ENCODE peak calls at places on chromosomes 5 and 9, in eight cellular contexts. Z is thoracic aorta, Y is transverse colon, N is tibial artery, B is GM12865, V is cardiac fibroblast, U is esophagus squamous epithelium, F is glutamatergic neuron. G is an unnamed sample.

GRCh38 chr5:36177715-36178556 is 26.0 kb downstream of the SKP2 start:
- DNase-seq in F (no peak), N (no peak), U (no peak), B (peak; percentile 44), Z (no peak), V (peak; percentile 79), Y (no peak), G (no peak)

GRCh38 chr9:92522983-92523970 is 12.5 kb downstream of the ECM2 start:
- DNase-seq in B (no peak), Y (no peak), V (no peak), N (no peak), Z (no peak), U (no peak), F (no peak), G (no peak)

GRCh38 chr5:95725937-95726810 is 5.0 kb upstream of the RHOBTB3 start:
- DNase-seq in Z (no peak), F (no peak), Y (no peak), V (peak; percentile 62), U (no peak), N (no peak), B (peak; percentile 70), G (no peak)

GRCh38 chr5:96687812-96688453 is 25.8 kb downstream of the CAST start:
- DNase-seq in V (peak; percentile 78), U (no peak), Y (no peak), F (no peak), Z (no peak), B (peak; percentile 64), N (no peak), G (no peak)

GRCh38 chr9:137243626-137244485 is 2.8 kb downstream of the TUBB4B start:
- DNase-seq in V (no peak), B (no peak), N (no peak), Y (peak; percentile 52), Z (no peak), U (no peak), F (no peak), G (no peak)

GRCh38 chr5:74685979-74686631 is 1.1 kb downstream of the HEXB start:
- DNase-seq in Y (no peak), V (peak; percentile 43), N (peak; percentile 38), Z (no peak), U (no peak), F (no peak), B (peak; percentile 56), G (peak; percentile 84)

GRCh38 chr9:124216474-124217176 is 41.1 kb upstream of the NEK6 start:
- DNase-seq in U (no peak), V (no peak), N (no peak), F (no peak), Y (peak; percentile 56), B (peak; percentile 88), Z (no peak), G (peak; percentile 72)

GRCh38 chr9:98738741-98739140 is 30.0 kb upstream of the GABBR2 start:
- DNase-seq in Y (no peak), F (no peak), V (no peak), N (no peak), B (no peak), U (no peak), Z (no peak), G (no peak)

GRCh38 chr5:30502277-30502676 is 691.2 kb upstream of the CDH6 start:
- DNase-seq in F (no peak), Z (no peak), Y (no peak), U (no peak), V (peak; percentile 0), N (no peak), B (no peak), G (no peak)

GRCh38 chr5:42250-42649 is 49.7 kb upstream of the PLEKHG4B start:
- DNase-seq in V (no peak), N (no peak), F (peak; percentile 50), U (no peak), Y (no peak), B (no peak), Z (no peak), G (no peak)

GRCh38 chr9:108207611-108208051 is 648.2 kb downstream of the ACTL7B start:
- DNase-seq in Y (no peak), N (no peak), F (no peak), B (no peak), Z (no peak), U (no peak), V (peak; percentile 15), G (no peak)

GRCh38 chr5:997001-997474 is 11.6 kb upstream of the NKD2 start:
- DNase-seq in Z (no peak), U (no peak), F (no peak), V (peak; percentile 53), N (no peak), B (no peak), Y (peak; percentile 25), G (no peak)

GRCh38 chr5:95727764-95728191 is 3.4 kb upstream of the RHOBTB3 start:
- DNase-seq in Y (no peak), U (no peak), Z (no peak), B (peak; percentile 74), N (no peak), V (no peak), F (no peak), G (no peak)

GRCh38 chr5:181221792-181222629 is 1.1 kb upstream of the TRIM41 start:
- DNase-seq in F (peak; percentile 95), Z (peak; percentile 83), V (peak; percentile 94), U (no peak), B (peak; percentile 97), Y (peak; percentile 97), N (peak; percentile 97), G (peak; percentile 85)

GRCh38 chr5:181223729-181224389 is 778 bp downstream of the TRIM41 start:
- DNase-seq in Y (no peak), U (no peak), V (peak; percentile 57), F (peak; percentile 88), B (peak; percentile 72), Z (no peak), N (peak; percentile 59), G (peak; percentile 63)

GRCh38 chr5:181224390-181225234 is 1.5 kb downstream of the TRIM41 start:
- DNase-seq in F (no peak), V (no peak), Y (peak; percentile 42), N (no peak), U (no peak), Z (no peak), B (peak; percentile 68), G (no peak)

GRCh38 chr5:181222630-181223040 is 446 bp upstream of the TRIM41 start:
- DNase-seq in N (no peak), Y (no peak), B (no peak), Z (no peak), V (no peak), U (no peak), F (no peak), G (no peak)

DNA sequence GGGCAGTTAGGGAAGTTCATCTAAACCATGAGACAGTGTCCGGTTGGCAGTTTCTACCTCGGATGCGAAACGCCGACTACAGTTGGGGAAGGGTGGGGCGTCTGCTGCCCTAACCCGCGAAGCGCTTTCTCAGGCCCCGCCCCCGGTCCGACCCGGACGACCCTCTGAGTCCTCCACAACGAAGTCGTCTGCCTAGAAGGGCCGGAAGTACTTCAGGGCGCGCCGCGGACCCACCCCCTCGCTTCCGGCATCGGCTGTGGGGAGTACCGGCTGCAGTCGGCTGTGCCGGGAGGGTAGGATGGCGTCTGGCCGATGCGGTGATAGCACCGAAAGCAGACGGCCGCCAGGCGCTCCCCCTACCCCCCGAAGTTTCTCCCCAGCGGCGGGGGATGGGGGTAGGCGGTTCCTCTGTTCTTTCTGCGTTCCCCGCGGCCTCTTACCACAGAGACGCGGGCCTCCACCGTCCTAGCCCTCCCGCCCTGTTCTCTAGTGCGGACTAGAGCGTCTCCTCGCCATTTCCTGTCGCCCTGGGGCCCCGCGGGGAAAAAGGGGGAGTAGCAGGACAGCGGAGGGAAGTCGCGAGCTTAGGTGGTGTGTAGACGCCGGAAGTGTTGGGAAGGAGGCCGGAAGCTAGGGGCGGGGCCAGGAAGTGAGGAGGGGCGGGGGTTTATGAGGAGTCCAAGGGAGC is at the start of gene TRIM41:
- DNase-seq in N (peak; percentile 99), F (peak; percentile 99), Y (peak; percentile 99), B (peak; percentile 100), V (peak; percentile 100), U (no peak), Z (peak; percentile 95), G (peak; percentile 99)
- TF ChIP-seq CTCF in N (no peak), F (no peak), Y (peak; percentile 59), B (no peak), V (peak; percentile 22), U (peak; percentile 46), Z (peak; percentile 31), G (no peak)

DNA sequence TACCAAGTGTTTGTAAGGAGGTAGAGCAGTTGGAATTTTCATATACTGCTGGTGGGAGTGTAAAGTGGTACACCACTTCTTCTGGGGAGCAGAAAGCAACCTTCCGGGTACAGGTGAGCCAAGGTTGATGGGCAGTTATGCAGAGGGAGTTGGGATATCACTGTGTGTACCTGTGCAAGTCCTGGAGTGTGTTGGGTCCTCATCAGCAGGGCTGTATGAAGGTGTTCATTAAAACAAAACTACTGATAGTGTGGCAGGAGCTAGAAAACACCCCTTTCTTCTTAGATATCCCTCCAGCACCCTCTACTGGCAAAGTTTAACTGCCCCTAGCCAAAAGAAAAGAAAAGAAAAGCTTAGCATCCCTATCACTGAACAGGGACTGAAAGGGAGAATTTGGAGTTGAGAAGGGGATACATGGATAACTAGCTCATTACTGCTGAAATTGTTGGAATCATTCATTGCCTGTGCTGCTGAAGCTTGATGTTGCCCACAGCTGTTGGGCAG is 10.7 kb downstream of the MARCHF6 start:
- DNase-seq in U (no peak), F (no peak), N (no peak), B (peak; percentile 41), Y (no peak), Z (no peak), V (no peak), G (no peak)
- TF ChIP-seq CTCF in U (peak; percentile 53), F (no peak), N (no peak), B (peak; percentile 25), Y (peak; percentile 44), Z (no peak), V (no peak), G (peak; percentile 42)

GRCh38 chr9:120916573-120916972 is 10.0 kb downstream of the TRAF1 start:
- DNase-seq in F (no peak), Y (no peak), B (no peak), N (peak; percentile 86), V (peak; percentile 89), Z (no peak), U (no peak), G (no peak)
- TF ChIP-seq CTCF in F (no peak), Y (no peak), B (no peak), N (no peak), V (peak; percentile 12), Z (peak; percentile 22), U (no peak), G (no peak)

GRCh38 chr9:4541848-4542247 is 51.6 kb downstream of the SLC1A1 start:
- DNase-seq in Y (no peak), B (no peak), U (no peak), Z (no peak), V (no peak), N (no peak), F (no peak), G (no peak)

GRCh38 chr9:4541281-4541680 is 51.0 kb downstream of the SLC1A1 start:
- DNase-seq in U (no peak), B (no peak), V (no peak), N (no peak), Z (no peak), Y (no peak), F (no peak), G (no peak)

GRCh38 chr9:4538621-4539020 is 48.4 kb downstream of the SLC1A1 start:
- DNase-seq in V (no peak), F (no peak), B (no peak), Z (no peak), U (no peak), Y (no peak), N (no peak), G (no peak)

GRCh38 chr9:4538107-4538506 is 47.8 kb downstream of the SLC1A1 start:
- DNase-seq in B (no peak), Y (no peak), Z (no peak), U (no peak), F (no peak), V (no peak), N (no peak), G (no peak)

GRCh38 chr9:4540425-4540824 is 50.2 kb downstream of the SLC1A1 start:
- DNase-seq in V (no peak), F (no peak), N (no peak), Z (no peak), U (no peak), Y (no peak), B (no peak), G (no peak)
- TF ChIP-seq CTCF in V (no peak), F (no peak), N (no peak), Z (no peak), U (no peak), Y (no peak), B (no peak), G (no peak)

G was measured in CD14-positive monocyte.